ENCODE peak calls at places on chromosomes 13 and 19, in eight cellular contexts. V is transverse colon, N is glutamatergic neuron, P is fibroblast of mammary gland, T is NB4, E is astrocyte of the spinal cord, O is mucosa of descending colon, X is GM12878. M is an unnamed sample.

GRCh38 chr13:21481359-21481758 is 22.3 kb upstream of the ZDHHC20 start:
- DNase-seq in V (no peak), N (no peak), P (no peak), T (no peak), E (no peak), O (no peak), X (no peak), M (no peak)

GRCh38 chr19:45471116-45471865 is 3.5 kb downstream of the FOSB start:
- DNase-seq in V (no peak), N (no peak), P (no peak), T (no peak), E (no peak), O (no peak), X (no peak), M (no peak)

GRCh38 chr13:107834717-107835116 is 380.6 kb downstream of the LIG4 start:
- DNase-seq in V (no peak), N (no peak), P (no peak), T (no peak), E (peak; percentile 24), O (no peak), X (no peak), M (no peak)

GRCh38 chr13:80605007-80605406 is 264.1 kb upstream of the SPRY2 start:
- DNase-seq in V (no peak), N (no peak), P (no peak), T (no peak), E (no peak), O (no peak), X (no peak), M (no peak)

GRCh38 chr19:34925278-34925855 is 1.3 kb upstream of the ZNF30 start:
- DNase-seq in V (no peak), N (no peak), P (no peak), T (no peak), E (no peak), O (no peak), X (no peak), M (no peak)

GRCh38 chr13:72782717-72783116 is 784 bp downstream of the PIBF1 start:
- DNase-seq in V (no peak), N (no peak), P (peak; percentile 35), T (peak; percentile 37), E (peak; percentile 31), O (no peak), X (no peak), M (no peak)

GRCh38 chr19:4573682-4574081 is 14.2 kb upstream of the SEMA6B start:
- DNase-seq in V (no peak), N (no peak), P (no peak), T (no peak), E (no peak), O (no peak), X (no peak), M (no peak)

GRCh38 chr13:44300895-44301638 is 72.6 kb upstream of the SERP2 start:
- DNase-seq in V (no peak), N (no peak), P (peak; percentile 91), T (peak; percentile 81), E (peak; percentile 89), O (no peak), X (peak; percentile 56), M (no peak)

GRCh38 chr13:46552302-46552680 is 679 bp upstream of the LRCH1 start:
- DNase-seq in V (peak; percentile 26), N (no peak), P (no peak), T (peak; percentile 11), E (no peak), O (peak; percentile 54), X (no peak), M (no peak)

GRCh38 chr19:41521860-41522555 is 54.0 kb upstream of the CEACAM21 start:
- DNase-seq in V (no peak), N (peak; percentile 55), P (no peak), T (peak; percentile 31), E (no peak), O (no peak), X (no peak), M (peak; percentile 59)

GRCh38 chr19:47377208-47377701 is 28.1 kb downstream of the DHX34 start:
- DNase-seq in V (no peak), N (no peak), P (no peak), T (peak; percentile 37), E (no peak), O (no peak), X (no peak), M (no peak)

GRCh38 chr13:49996166-49996915 is 501 bp upstream of the TRIM13 start:
- DNase-seq in V (peak; percentile 95), N (peak; percentile 96), P (peak; percentile 89), T (peak; percentile 98), E (peak; percentile 94), O (peak; percentile 96), X (peak; percentile 39), M (peak; percentile 87)

GRCh38 chr13:101649490-101650126 is 197.1 kb downstream of the ITGBL1 start:
- DNase-seq in V (no peak), N (no peak), P (peak; percentile 91), T (peak; percentile 36), E (peak; percentile 59), O (no peak), X (no peak), M (no peak)

GRCh38 chr19:55502197-55502952 is 14.1 kb downstream of the SSC5D start:
- DNase-seq in V (no peak), N (no peak), P (no peak), T (no peak), E (no peak), O (no peak), X (no peak), M (no peak)

GRCh38 chr19:55504981-55505380 is 16.7 kb downstream of the SSC5D start:
- DNase-seq in V (no peak), N (no peak), P (no peak), T (no peak), E (no peak), O (no peak), X (no peak), M (no peak)

GRCh38 chr19:55503447-55504251 is 15.4 kb downstream of the SSC5D start:
- DNase-seq in V (peak; percentile 92), N (peak; percentile 98), P (peak; percentile 88), T (peak; percentile 74), E (peak; percentile 90), O (peak; percentile 92), X (peak; percentile 80), M (peak; percentile 97)

GRCh38 chr19:55500368-55500952 is 12.2 kb downstream of the SSC5D start:
- DNase-seq in V (no peak), N (no peak), P (no peak), T (no peak), E (no peak), O (peak; percentile 29), X (no peak), M (no peak)

GRCh38 chr19:55504252-55504603 is 16.0 kb downstream of the SSC5D start:
- DNase-seq in V (no peak), N (no peak), P (no peak), T (no peak), E (no peak), O (no peak), X (no peak), M (no peak)
- TF ChIP-seq CTCF in V (no peak), N (peak; percentile 45), P (no peak), T (no peak), E (no peak), O (no peak), X (no peak), M (no peak)

DNA sequence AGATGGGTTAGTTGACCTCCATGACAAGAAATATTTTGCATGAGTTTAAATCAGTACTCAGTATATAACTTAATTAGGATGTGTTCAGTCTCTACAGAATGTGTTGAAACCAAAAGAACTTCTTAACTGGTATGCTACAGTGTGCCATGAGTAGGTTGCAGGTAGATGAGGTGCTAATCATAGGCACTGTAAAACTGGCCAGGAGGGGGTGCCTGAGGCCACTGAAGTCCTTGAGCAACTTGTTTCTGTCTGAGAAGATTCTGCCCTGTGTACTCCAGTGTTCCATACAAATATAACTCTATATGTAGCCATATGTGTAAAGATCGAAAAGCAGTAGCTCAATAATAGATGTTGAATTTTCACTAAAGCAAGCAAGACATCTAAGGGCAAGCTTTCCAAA is 549.2 kb upstream of the KLF12 start:
- DNase-seq in V (no peak), N (no peak), P (peak; percentile 9), T (no peak), E (no peak), O (no peak), X (no peak), M (no peak)
- TF ChIP-seq CTCF in V (no peak), N (no peak), P (peak; percentile 22), T (no peak), E (peak; percentile 5), O (no peak), X (no peak), M (no peak)

GRCh38 chr13:98447130-98447529 is 129.8 kb downstream of the STK24 start:
- DNase-seq in V (no peak), N (no peak), P (no peak), T (no peak), E (no peak), O (no peak), X (no peak), M (no peak)

GRCh38 chr13:98446234-98446621 is 130.7 kb downstream of the STK24 start:
- DNase-seq in V (no peak), N (no peak), P (no peak), T (no peak), E (no peak), O (no peak), X (no peak), M (peak; percentile 24)

GRCh38 chr13:98444381-98444780 is 132.5 kb downstream of the STK24 start:
- DNase-seq in V (no peak), N (no peak), P (no peak), T (no peak), E (no peak), O (no peak), X (no peak), M (no peak)

GRCh38 chr13:98443800-98444325 is 133.0 kb downstream of the STK24 start:
- DNase-seq in V (no peak), N (no peak), P (no peak), T (no peak), E (no peak), O (no peak), X (no peak), M (no peak)

DNA sequence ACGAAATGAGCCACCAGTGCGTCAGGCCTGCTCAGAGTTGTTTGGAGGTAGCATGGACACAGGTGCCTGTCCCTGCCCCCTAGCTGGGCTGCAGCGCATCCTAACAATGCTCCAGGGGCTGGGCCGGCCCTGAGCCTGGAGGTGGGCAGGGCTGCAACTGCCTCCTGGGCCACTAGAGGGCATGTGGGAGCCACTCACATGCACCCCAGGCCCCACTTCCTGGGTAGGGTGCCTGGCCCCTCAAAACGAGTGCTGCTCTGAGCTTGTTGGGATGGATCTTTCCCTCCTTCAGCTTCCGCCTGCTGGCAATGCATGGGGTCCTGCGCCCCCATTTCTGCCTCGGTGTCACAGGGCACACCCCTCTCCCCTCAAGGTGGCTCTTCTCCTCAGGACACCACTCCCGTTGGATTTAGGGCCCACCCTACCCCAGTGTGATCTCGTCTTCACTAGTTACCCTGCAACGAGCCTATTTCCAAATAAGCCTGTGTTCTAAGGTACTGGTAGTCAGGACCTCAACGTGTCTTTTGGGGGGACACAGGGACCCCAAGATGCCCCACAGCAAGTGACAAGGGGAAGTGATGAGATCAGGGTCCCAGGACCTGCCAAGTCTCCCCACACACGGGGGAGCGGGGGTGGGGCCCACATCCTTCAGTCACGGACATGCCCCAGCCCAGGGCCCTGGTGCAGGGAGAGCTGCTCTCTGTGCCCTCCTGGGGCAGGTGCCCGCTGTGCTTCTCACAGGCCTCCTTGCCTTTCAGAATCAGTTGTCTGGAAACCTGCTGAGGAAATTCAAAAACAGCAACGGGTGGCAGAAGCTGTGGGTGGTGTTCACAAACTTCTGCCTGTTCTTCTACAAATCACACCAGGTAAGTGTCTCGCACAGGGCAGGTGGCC is 131.3 kb downstream of the STK24 start:
- DNase-seq in V (peak; percentile 80), N (peak; percentile 86), P (peak; percentile 49), T (peak; percentile 79), E (peak; percentile 56), O (peak; percentile 77), X (peak; percentile 17), M (peak; percentile 71)
- TF ChIP-seq CTCF in V (peak; percentile 94), N (peak; percentile 92), P (peak; percentile 94), T (peak; percentile 96), E (peak; percentile 98), O (peak; percentile 95), X (peak; percentile 100), M (peak; percentile 87)

GRCh38 chr19:49689133-49690072 is at the start of gene ADM5:
- DNase-seq in V (peak; percentile 70), N (peak; percentile 78), P (no peak), T (peak; percentile 21), E (no peak), O (no peak), X (no peak), M (no peak)
- TF ChIP-seq CTCF in V (peak; percentile 42), N (peak; percentile 69), P (peak; percentile 52), T (no peak), E (peak; percentile 67), O (no peak), X (peak; percentile 35), M (no peak)

M was measured in activated B cell treated with CpG ODN at 0.5 μM for 24 hours.